ENCODE peak calls at places on chromosomes 13 and 19, in eight cellular contexts. E, A, T, N, C, K, X and P are unnamed samples.

GRCh38 chr19:45821103-45821521 is 6.0 kb upstream of the RSPH6A start:
- DNase-seq in K (no peak), A (no peak), C (no peak), N (no peak), T (no peak), E (no peak), X (no peak), P (peak)

GRCh38 chr13:20136781-20137703 is 23.8 kb downstream of the GJA3 start:
- DNase-seq in X (no peak), A (no peak), N (no peak), E (no peak), C (no peak), K (peak), T (no peak), P (peak)

GRCh38 chr19:48796468-48797083 is 14.3 kb downstream of the BCAT2 start:
- DNase-seq in C (no peak), E (no peak), N (no peak), T (no peak), A (no peak), X (no peak), K (no peak), P (no peak)

GRCh38 chr13:41694902-41695301 is 237.6 kb downstream of the RGCC start:
- DNase-seq in A (peak), T (no peak), E (no peak), K (peak), N (peak), X (peak), C (no peak), P (no peak)

GRCh38 chr19:10138879-10139795 is 19.4 kb upstream of the EIF3G start:
- DNase-seq in N (no peak), E (no peak), C (no peak), A (no peak), T (no peak), K (no peak), X (no peak), P (no peak)

GRCh38 chr13:24671367-24672117 is 8.7 kb upstream of the ATP12A start:
- DNase-seq in N (peak), C (no peak), E (no peak), T (no peak), K (peak), A (peak), X (peak), P (peak)

GRCh38 chr13:100523437-100523836 is 65.2 kb downstream of the GGACT start:
- DNase-seq in C (no peak), K (no peak), X (no peak), N (no peak), A (no peak), T (no peak), E (no peak), P (peak)

GRCh38 chr13:50387124-50387581 is 371.9 kb downstream of the KCNRG start:
- DNase-seq in K (peak), T (peak), X (no peak), E (no peak), C (peak), N (peak), A (no peak), P (peak)

GRCh38 chr19:287381-287871 is 3.8 kb downstream of the PLPP2 start:
- DNase-seq in X (no peak), T (peak), A (no peak), K (no peak), N (no peak), E (no peak), C (no peak), P (peak)

GRCh38 chr19:28482221-28482620 is 730.7 kb downstream of the UQCRFS1 start:
- DNase-seq in A (no peak), C (no peak), X (no peak), E (no peak), T (no peak), N (no peak), K (peak), P (peak)

GRCh38 chr19:844300-844971 is 3.6 kb downstream of the PRTN3 start:
- DNase-seq in A (no peak), C (no peak), X (no peak), E (no peak), K (no peak), T (no peak), N (no peak), P (no peak)

GRCh38 chr19:28290963-28291657 is 921.8 kb downstream of the UQCRFS1 start:
- DNase-seq in K (no peak), C (no peak), A (no peak), X (no peak), N (no peak), E (no peak), T (no peak), P (peak)

GRCh38 chr19:35895911-35896642 is 4.3 kb downstream of the NFKBID start:
- DNase-seq in K (no peak), C (no peak), T (no peak), E (no peak), A (no peak), X (no peak), N (no peak), P (no peak)

GRCh38 chr19:38792250-38793111 is 3.5 kb downstream of the LGALS7B start:
- DNase-seq in N (no peak), X (no peak), E (no peak), A (no peak), K (peak), T (peak), C (no peak), P (peak)

GRCh38 chr19:51703655-51704515 is 10.8 kb downstream of the SPACA6 start:
- DNase-seq in X (peak), K (peak), N (peak), T (peak), A (peak), E (peak), C (peak), P (peak)

GRCh38 chr13:79936368-79937136 is 404.4 kb downstream of the SPRY2 start:
- DNase-seq in A (peak), N (no peak), E (no peak), K (no peak), T (no peak), X (peak), C (no peak), P (no peak)

GRCh38 chr13:101049166-101049850 is 367.0 kb downstream of the NALCN start:
- DNase-seq in C (peak), X (peak), N (no peak), K (no peak), A (no peak), T (no peak), E (no peak), P (no peak)

GRCh38 chr19:5654931-5655330 is 25.4 kb downstream of the MICOS13 start:
- DNase-seq in E (no peak), N (no peak), X (no peak), A (no peak), T (peak), K (no peak), C (no peak), P (no peak)

GRCh38 chr19:47028372-47028672 is 8.7 kb downstream of the NPAS1 start:
- DNase-seq in C (no peak), T (no peak), E (no peak), A (no peak), N (no peak), X (no peak), K (no peak), P (peak)

GRCh38 chr19:53102701-53103140 is 501 bp downstream of the ZNF160 start:
- DNase-seq in X (peak), A (peak), T (peak), K (peak), N (peak), E (no peak), C (no peak), P (peak)

GRCh38 chr13:51096131-51096530 is 14.9 kb downstream of the C13orf42 start:
- DNase-seq in N (peak), C (no peak), K (no peak), A (no peak), X (no peak), E (no peak), T (no peak), P (peak)

GRCh38 chr19:53947624-53948023 is 15.1 kb upstream of the CACNG8 start:
- DNase-seq in X (no peak), E (no peak), C (no peak), K (no peak), T (no peak), A (no peak), N (no peak), P (peak)

GRCh38 chr19:34662919-34663318 is 14.0 kb downstream of the SCGB2B2 start:
- DNase-seq in X (peak), K (no peak), A (no peak), E (no peak), T (no peak), N (no peak), C (no peak), P (peak)

GRCh38 chr19:38251564-38252051 is 4.6 kb downstream of the PPP1R14A start:
- DNase-seq in A (peak), X (no peak), K (no peak), T (no peak), N (no peak), E (no peak), C (no peak), P (peak)

GRCh38 chr13:57123660-57124059 is 17.1 kb upstream of the PRR20A start:
- DNase-seq in N (no peak), C (no peak), T (no peak), E (no peak), X (no peak), A (no peak), K (no peak), P (no peak)
- H3K27ac ChIP-seq in N (no peak), C (no peak), T (no peak), E (no peak), X (no peak), A (no peak), K (no peak), P (no peak)

GRCh38 chr19:14519860-14520407 is 1.7 kb upstream of the DNAJB1 start:
- DNase-seq in C (no peak), E (no peak), A (no peak), X (no peak), K (peak), N (no peak), T (no peak), P (no peak)
- H3K27ac ChIP-seq in C (peak), E (peak), A (no peak), X (peak), K (peak), N (no peak), T (peak), P (no peak)

GRCh38 chr19:16457954-16458331 is 13.8 kb downstream of the EPS15L1 start:
- DNase-seq in N (no peak), T (no peak), E (no peak), A (no peak), K (no peak), X (no peak), C (no peak), P (no peak)
- H3K27ac ChIP-seq in N (peak), T (peak), E (peak), A (peak), K (no peak), X (peak), C (peak), P (peak)

DNA sequence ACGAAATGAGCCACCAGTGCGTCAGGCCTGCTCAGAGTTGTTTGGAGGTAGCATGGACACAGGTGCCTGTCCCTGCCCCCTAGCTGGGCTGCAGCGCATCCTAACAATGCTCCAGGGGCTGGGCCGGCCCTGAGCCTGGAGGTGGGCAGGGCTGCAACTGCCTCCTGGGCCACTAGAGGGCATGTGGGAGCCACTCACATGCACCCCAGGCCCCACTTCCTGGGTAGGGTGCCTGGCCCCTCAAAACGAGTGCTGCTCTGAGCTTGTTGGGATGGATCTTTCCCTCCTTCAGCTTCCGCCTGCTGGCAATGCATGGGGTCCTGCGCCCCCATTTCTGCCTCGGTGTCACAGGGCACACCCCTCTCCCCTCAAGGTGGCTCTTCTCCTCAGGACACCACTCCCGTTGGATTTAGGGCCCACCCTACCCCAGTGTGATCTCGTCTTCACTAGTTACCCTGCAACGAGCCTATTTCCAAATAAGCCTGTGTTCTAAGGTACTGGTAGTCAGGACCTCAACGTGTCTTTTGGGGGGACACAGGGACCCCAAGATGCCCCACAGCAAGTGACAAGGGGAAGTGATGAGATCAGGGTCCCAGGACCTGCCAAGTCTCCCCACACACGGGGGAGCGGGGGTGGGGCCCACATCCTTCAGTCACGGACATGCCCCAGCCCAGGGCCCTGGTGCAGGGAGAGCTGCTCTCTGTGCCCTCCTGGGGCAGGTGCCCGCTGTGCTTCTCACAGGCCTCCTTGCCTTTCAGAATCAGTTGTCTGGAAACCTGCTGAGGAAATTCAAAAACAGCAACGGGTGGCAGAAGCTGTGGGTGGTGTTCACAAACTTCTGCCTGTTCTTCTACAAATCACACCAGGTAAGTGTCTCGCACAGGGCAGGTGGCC is 131.3 kb downstream of the STK24 start:
- DNase-seq in T (peak), E (no peak), C (no peak), K (peak), N (peak), A (peak), X (peak), P (peak)
- H3K27ac ChIP-seq in T (peak), E (peak), C (peak), K (no peak), N (no peak), A (no peak), X (peak), P (no peak)

GRCh38 chr13:48626726-48627451 is 26.8 kb upstream of the CYSLTR2 start:
- DNase-seq in C (peak), N (no peak), A (peak), K (no peak), X (no peak), T (no peak), E (no peak), P (no peak)
- H3K27ac ChIP-seq in C (no peak), N (no peak), A (peak), K (no peak), X (no peak), T (no peak), E (no peak), P (no peak)